ENCODE peak calls at places on chromosomes 3 and 15, in seven cellular contexts. V is uterus, A is progenitor cell of endocrine pancreas, N is kidney epithelial cell, B is psoas muscle, K is fibroblast of the aortic adventitia, E is upper lobe of right lung. W is an unnamed sample.

GRCh38 chr3:57791245-57791644 is 35.1 kb downstream of the SLMAP start:
- DNase-seq in V (no peak), A (no peak), N (no peak), K (no peak), B (no peak), E (no peak), W (no peak)

GRCh38 chr15:25787855-25788521 is 75.1 kb downstream of the ATP10A start:
- DNase-seq in V (no peak), A (no peak), N (no peak), E (peak), B (no peak), K (peak), W (no peak)

GRCh38 chr3:140177943-140178342 is 243.0 kb downstream of the CLSTN2 start:
- DNase-seq in B (no peak), N (no peak), A (no peak), E (no peak), V (no peak), K (no peak), W (no peak)

GRCh38 chr3:37457392-37458065 is 283.1 kb upstream of the LRRFIP2 start:
- DNase-seq in K (no peak), E (no peak), N (no peak), A (no peak), B (no peak), V (no peak), W (no peak)

GRCh38 chr15:40137011-40137906 is 23.6 kb upstream of the BUB1B start:
- DNase-seq in N (no peak), V (no peak), A (no peak), K (no peak), E (no peak), B (no peak), W (no peak)

GRCh38 chr3:168336276-168336675 is 240.6 kb upstream of the GOLIM4 start:
- DNase-seq in B (no peak), V (no peak), A (no peak), E (no peak), K (no peak), N (no peak), W (no peak)

GRCh38 chr15:96274698-96275097 is 55.8 kb upstream of the NR2F2 start:
- DNase-seq in A (no peak), N (no peak), K (peak), B (no peak), V (no peak), E (no peak), W (no peak)

GRCh38 chr3:52356126-52356525 is 40.0 kb downstream of the DNAH1 start:
- DNase-seq in K (no peak), N (no peak), V (no peak), A (no peak), E (no peak), B (peak), W (no peak)

GRCh38 chr3:119652306-119653033 is 7.9 kb downstream of the POPDC2 start:
- DNase-seq in K (no peak), A (no peak), N (no peak), E (no peak), B (peak), V (no peak), W (no peak)

GRCh38 chr3:45480871-45481270 is 92.5 kb downstream of the LARS2 start:
- DNase-seq in A (no peak), N (no peak), V (no peak), B (no peak), E (no peak), K (no peak), W (no peak)

GRCh38 chr3:45568848-45569247 is 25.7 kb upstream of the LIMD1 start:
- DNase-seq in V (no peak), B (no peak), K (no peak), N (no peak), A (no peak), E (no peak), W (no peak)

GRCh38 chr15:97425596-97425995 is 534.9 kb upstream of the ARRDC4 start:
- DNase-seq in K (no peak), N (no peak), B (no peak), V (no peak), E (no peak), A (no peak), W (no peak)

GRCh38 chr15:50187997-50188396 is 6.0 kb downstream of the SLC27A2 start:
- DNase-seq in B (no peak), V (no peak), E (no peak), A (no peak), K (no peak), N (no peak), W (no peak)

GRCh38 chr3:190173426-190173825 is 52.7 kb upstream of the P3H2 start:
- DNase-seq in A (no peak), N (no peak), V (no peak), K (peak), E (no peak), B (no peak), W (no peak)

GRCh38 chr15:58021332-58022230 is 43.9 kb downstream of the ALDH1A2 start:
- DNase-seq in B (no peak), A (no peak), N (no peak), K (no peak), V (no peak), E (no peak), W (no peak)

GRCh38 chr15:41231536-41231935 is 468 bp downstream of the CHP1 start:
- DNase-seq in A (no peak), K (peak), N (no peak), B (no peak), E (no peak), V (no peak), W (no peak)

GRCh38 chr3:45981321-45982038 is 14.1 kb downstream of the FYCO1 start:
- DNase-seq in V (no peak), N (peak), A (no peak), E (no peak), B (no peak), K (peak), W (no peak)

GRCh38 chr3:138890555-138891187 is 55.9 kb upstream of the PIK3CB start:
- DNase-seq in V (no peak), E (no peak), N (no peak), A (no peak), K (no peak), B (no peak), W (no peak)

GRCh38 chr15:54506977-54507524 is 528.8 kb downstream of the UNC13C start:
- DNase-seq in K (peak), N (no peak), V (no peak), B (no peak), E (no peak), A (no peak), W (no peak)

GRCh38 chr3:32123620-32124019 is 17.2 kb downstream of the GPD1L start:
- DNase-seq in B (no peak), V (no peak), N (no peak), E (no peak), A (no peak), K (no peak), W (no peak)

GRCh38 chr3:31590650-31591049 is 57.9 kb downstream of the STT3B start:
- DNase-seq in B (no peak), K (no peak), V (no peak), N (no peak), A (no peak), E (no peak), W (no peak)

GRCh38 chr3:88114878-88115549 is 34.7 kb upstream of the C3orf38 start:
- DNase-seq in K (no peak), N (no peak), V (no peak), A (no peak), B (no peak), E (no peak), W (no peak)

GRCh38 chr3:88117683-88118082 is 32.1 kb upstream of the C3orf38 start:
- DNase-seq in A (no peak), V (no peak), K (no peak), B (no peak), E (no peak), N (no peak), W (no peak)

GRCh38 chr3:88112329-88112728 is 37.4 kb upstream of the C3orf38 start:
- DNase-seq in K (no peak), V (no peak), A (no peak), B (no peak), N (no peak), E (no peak), W (no peak)

DNA sequence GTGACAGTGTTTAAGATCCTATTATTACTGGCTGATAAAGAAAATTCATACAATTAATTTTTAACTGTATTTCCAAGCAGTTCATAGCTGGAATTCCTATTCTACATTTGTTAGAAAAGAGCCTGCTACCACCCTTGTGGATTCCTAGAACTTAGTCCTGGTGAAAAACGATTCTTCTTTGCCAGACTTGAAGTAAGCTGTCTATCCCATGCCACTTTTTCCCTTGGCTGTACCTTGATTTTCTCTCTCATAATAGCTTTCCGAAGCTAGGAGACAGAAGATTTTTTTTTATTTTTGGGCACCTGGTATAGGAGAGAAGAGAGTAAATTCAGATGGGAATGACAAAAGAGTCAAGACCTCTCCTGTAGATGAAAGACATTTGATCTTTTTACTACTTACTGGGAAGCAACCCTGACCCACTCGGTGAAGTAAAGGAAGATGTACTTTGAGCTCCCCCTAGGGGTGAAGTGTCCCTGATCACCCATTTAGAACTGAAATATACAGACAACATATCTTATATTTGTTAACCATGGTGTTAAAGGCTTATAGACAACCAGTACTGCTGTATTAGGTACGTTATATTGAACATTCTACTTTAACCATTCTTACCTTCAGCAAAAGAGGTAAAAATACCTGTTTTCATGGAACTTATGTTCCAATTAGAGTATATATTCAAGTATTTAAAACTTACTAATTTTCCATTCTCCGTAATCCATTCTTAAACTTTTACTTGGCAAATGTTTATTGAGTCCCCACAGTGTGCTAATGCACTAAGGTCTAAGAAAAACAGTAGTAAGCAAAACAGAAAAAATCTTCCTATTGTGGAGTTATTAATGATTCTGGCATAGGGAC is 36.2 kb upstream of the C3orf38 start:
- DNase-seq in B (no peak), E (no peak), A (peak), N (peak), K (peak), V (peak), W (peak)
- TF ChIP-seq CTCF in B (peak), E (peak), A (peak), N (peak), K (peak), V (peak), W (peak)

GRCh38 chr3:73508330-73508954 is 116.3 kb downstream of the PDZRN3 start:
- DNase-seq in E (no peak), A (no peak), K (peak), V (peak), N (no peak), B (no peak), W (peak)
- TF ChIP-seq CTCF in E (peak), A (peak), K (peak), V (peak), N (peak), B (peak), W (peak)

DNA sequence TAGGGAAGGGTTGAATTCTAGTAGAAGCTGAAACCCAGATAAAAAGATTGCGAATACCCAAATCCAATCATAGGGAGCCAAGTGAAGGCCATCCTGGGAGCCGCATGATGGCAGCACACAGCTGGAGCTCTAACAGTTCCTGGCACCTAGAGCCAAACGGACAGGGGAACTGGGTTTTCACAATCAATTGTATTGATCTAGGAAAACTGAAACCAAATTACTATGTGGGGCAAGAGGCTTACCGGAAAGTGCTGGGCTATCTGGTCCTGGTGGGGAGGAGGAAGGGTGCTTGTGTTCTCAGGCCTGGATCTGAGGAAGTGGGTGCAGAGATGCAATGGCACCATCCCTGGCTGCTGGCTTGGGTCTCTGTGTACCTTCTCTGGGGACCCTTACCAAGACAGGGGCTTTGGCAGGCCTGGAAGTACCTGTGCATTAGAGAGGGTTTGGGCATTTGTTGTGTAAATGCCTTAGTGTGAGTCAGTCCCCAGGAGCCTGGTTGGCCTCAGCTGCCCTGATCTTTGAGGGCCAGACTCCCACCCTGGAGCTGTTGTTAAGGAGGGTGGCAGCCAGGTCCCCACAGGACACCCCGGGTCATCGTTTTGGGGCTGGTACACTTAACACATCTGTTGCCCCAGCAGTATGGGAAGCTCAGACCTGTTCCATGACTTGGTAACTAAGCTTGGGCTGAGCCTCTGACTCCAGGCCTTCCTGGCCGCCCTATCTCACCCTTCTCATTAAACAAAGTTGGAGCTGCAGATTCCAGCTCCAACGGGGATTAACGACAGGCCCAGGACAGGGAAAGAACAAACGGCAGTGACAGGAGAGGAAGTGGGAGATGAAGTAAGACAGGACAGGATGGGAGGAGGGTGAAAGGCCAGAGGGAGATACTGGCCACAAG is 8.9 kb upstream of the FURIN start:
- DNase-seq in V (no peak), N (no peak), E (no peak), B (no peak), A (no peak), K (no peak), W (no peak)
- TF ChIP-seq CTCF in V (no peak), N (no peak), E (no peak), B (peak), A (no peak), K (peak), W (no peak)

DNA sequence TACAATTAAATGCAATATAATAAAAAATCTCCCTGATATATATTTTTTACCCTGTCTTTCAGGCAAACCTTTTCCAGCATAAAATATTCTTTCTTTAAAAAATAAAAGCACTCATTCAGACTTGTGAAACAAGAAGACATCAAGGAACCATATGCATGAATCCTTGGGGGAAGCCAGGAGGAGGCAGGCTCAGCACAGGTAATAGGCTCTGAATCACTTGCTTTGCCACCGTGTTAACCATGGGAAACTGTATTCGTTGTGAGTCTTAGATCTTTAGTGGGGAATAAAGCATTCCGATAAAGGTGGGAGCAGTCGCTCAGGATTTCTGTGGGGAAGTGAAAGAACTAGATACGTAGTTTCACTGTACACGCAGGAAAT is 42.4 kb downstream of the FBN1 start:
- DNase-seq in V (no peak), K (no peak), B (no peak), N (no peak), E (no peak), A (no peak), W (no peak)
- TF ChIP-seq CTCF in V (no peak), K (no peak), B (no peak), N (no peak), E (no peak), A (no peak), W (no peak)

GRCh38 chr3:81299486-81299885 is 462.0 kb downstream of the GBE1 start:
- DNase-seq in V (no peak), B (no peak), E (no peak), A (no peak), K (no peak), N (no peak), W (no peak)

GRCh38 chr3:81301230-81301629 is 460.2 kb downstream of the GBE1 start:
- DNase-seq in K (no peak), A (no peak), V (no peak), E (no peak), N (no peak), B (no peak), W (no peak)

GRCh38 chr3:81303326-81303725 is 458.1 kb downstream of the GBE1 start:
- DNase-seq in V (no peak), B (no peak), K (no peak), N (no peak), E (no peak), A (no peak), W (no peak)

GRCh38 chr3:81302045-81302444 is 459.4 kb downstream of the GBE1 start:
- DNase-seq in A (peak), N (no peak), E (no peak), B (no peak), K (peak), V (no peak), W (peak)

DNA sequence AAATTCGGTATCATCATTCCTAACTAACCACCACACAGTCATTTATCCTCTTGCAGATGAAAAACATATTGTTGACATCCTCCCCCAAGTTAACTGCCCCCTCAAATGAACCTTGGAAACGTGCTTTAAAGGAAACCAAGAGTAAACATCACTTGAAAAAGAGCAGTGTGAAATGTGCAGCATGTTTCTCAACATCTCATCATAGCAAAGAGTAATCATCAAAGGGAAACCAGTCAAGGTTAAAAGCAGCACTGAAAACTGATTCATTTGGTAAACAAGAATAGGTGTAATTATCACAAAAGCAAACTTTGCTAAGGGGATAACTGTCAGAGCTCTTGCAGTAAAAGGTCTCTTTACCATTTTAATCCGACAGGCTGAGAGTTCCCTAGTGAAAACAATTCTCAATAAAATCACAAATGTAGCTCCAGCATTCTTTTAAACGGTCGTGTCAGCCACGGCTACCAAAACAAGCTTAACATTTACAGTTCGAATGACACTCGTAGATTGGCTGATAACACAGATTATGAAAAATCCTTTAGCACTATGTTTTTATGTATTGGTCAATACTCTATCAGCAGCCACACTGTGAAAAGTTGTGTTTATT is 461.0 kb downstream of the GBE1 start:
- DNase-seq in A (no peak), K (no peak), N (no peak), V (no peak), E (no peak), B (no peak), W (no peak)
- TF ChIP-seq CTCF in A (no peak), K (no peak), N (no peak), V (no peak), E (no peak), B (no peak), W (no peak)

GRCh38 chr3:23926736-23927135 is 9.8 kb downstream of the RPL15 start:
- DNase-seq in B (no peak), A (no peak), N (no peak), V (no peak), K (no peak), E (no peak), W (no peak)
- TF ChIP-seq CTCF in B (peak), A (no peak), N (no peak), V (no peak), K (no peak), E (no peak), W (no peak)

DNA sequence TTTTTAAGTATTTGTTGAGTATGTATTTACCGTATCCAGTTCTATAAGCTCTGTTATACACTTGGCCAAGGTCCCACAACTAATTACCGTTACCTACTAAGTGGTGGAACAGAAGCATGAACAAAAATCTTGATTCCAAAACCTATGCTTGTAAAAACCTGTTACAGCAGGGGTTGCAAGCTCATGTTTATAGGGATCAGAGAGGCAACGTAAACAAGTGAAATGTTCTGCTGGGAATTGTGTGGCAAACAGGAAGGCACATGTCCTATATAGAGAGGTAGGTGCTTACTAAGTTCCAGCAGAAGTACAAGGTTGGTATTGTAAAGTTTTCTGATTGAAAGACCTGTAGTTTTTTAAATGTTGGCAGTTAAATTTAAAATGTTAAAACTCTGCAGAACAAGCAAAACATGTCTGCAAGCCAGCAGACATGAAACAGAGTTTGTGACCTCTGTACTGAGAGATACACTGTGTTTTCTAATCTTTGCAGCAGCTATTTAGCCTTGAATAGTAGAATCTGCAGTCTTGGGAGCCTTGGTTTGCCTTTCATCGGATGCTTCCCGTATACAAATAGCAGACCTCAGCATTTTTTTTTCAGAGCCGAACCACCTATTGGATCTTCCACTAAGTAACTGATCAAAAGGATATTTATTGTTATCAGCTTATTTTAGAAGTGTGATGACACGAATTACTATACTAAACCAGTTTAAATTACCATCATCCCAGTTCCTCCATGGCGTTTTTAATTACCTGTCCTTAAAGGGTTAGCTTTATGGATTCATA is 11.4 kb downstream of the IREB2 start:
- DNase-seq in E (no peak), K (no peak), V (no peak), B (no peak), A (no peak), N (no peak), W (no peak)
- TF ChIP-seq CTCF in E (no peak), K (no peak), V (no peak), B (no peak), A (no peak), N (no peak), W (no peak)

DNA sequence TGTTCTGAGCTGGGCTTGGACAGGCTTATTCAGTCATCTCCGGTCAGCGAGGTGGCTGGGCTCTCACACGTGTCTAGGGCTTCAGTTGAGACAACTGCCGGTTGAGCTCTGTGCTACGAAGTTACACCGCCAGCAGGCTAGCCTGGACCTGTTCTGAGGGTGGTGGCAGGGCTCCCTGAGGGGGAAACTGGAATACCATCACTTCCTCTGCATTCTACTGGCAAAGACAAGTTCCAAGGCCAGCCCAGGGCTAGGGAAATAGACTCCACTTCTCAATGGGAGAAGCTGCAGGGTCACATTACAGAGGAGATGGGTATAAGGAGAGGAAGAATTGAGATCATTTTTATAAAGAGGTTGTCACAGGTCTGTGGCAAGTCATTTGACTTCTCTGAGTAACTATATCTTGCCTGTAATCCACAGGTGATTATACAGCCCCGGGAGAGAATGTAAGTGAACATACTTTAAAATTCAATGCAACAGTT is 106.8 kb upstream of the IL12A start:
- DNase-seq in B (peak), N (no peak), K (no peak), E (no peak), V (no peak), A (no peak), W (no peak)
- TF ChIP-seq CTCF in B (no peak), N (no peak), K (no peak), E (no peak), V (no peak), A (no peak), W (no peak)